ENCODE peak calls at places on chromosome 7, in seven cellular contexts. One of them, this sample, is unnamed.

GRCh38 chr7:156752371-156753297 is 112.1 kb downstream of the RNF32 start:
- DNase-seq in psoas muscle: no peak
- DNase-seq in foreskin fibroblast: no peak
- DNase-seq in tibial nerve: no peak
- DNase-seq in activated CD8-positive, alpha-beta T cell treated with anti-CD3 and anti-CD28 coated beads, Interleukin-2, amount 10 ng/mL, durations not matched to agents 7 days and 5 days: no peak
- DNase-seq in Right ventricle myocardium inferior: no peak
- DNase-seq in NCI-H510A treated with DMSO at 0.1 percent for 48 hours: no peak
- DNase-seq in this sample: no peak

GRCh38 chr7:22343071-22343470 is 13.9 kb downstream of the RAPGEF5 start:
- DNase-seq in Right ventricle myocardium inferior: no peak
- DNase-seq in psoas muscle: no peak
- DNase-seq in NCI-H510A treated with DMSO at 0.1 percent for 48 hours: no peak
- DNase-seq in foreskin fibroblast: no peak
- DNase-seq in tibial nerve: no peak
- DNase-seq in activated CD8-positive, alpha-beta T cell treated with anti-CD3 and anti-CD28 coated beads, Interleukin-2, amount 10 ng/mL, durations not matched to agents 7 days and 5 days: no peak
- DNase-seq in this sample: no peak

GRCh38 chr7:51929818-51930217 is 613.2 kb upstream of the COBL start:
- DNase-seq in activated CD8-positive, alpha-beta T cell treated with anti-CD3 and anti-CD28 coated beads, Interleukin-2, amount 10 ng/mL, durations not matched to agents 7 days and 5 days: no peak
- DNase-seq in foreskin fibroblast: no peak
- DNase-seq in Right ventricle myocardium inferior: no peak
- DNase-seq in NCI-H510A treated with DMSO at 0.1 percent for 48 hours: no peak
- DNase-seq in tibial nerve: no peak
- DNase-seq in psoas muscle: no peak
- DNase-seq in this sample: no peak

GRCh38 chr7:128931186-128931798 is 6.4 kb upstream of the IRF5 start:
- DNase-seq in activated CD8-positive, alpha-beta T cell treated with anti-CD3 and anti-CD28 coated beads, Interleukin-2, amount 10 ng/mL, durations not matched to agents 7 days and 5 days: no peak
- DNase-seq in tibial nerve: no peak
- DNase-seq in Right ventricle myocardium inferior: peak; percentile 34
- DNase-seq in psoas muscle: no peak
- DNase-seq in NCI-H510A treated with DMSO at 0.1 percent for 48 hours: no peak
- DNase-seq in foreskin fibroblast: no peak
- DNase-seq in this sample: no peak

GRCh38 chr7:29287366-29287765 is 92.8 kb downstream of the CHN2 start:
- DNase-seq in foreskin fibroblast: peak; percentile 51
- DNase-seq in NCI-H510A treated with DMSO at 0.1 percent for 48 hours: no peak
- DNase-seq in Right ventricle myocardium inferior: no peak
- DNase-seq in psoas muscle: no peak
- DNase-seq in activated CD8-positive, alpha-beta T cell treated with anti-CD3 and anti-CD28 coated beads, Interleukin-2, amount 10 ng/mL, durations not matched to agents 7 days and 5 days: no peak
- DNase-seq in tibial nerve: no peak
- DNase-seq in this sample: no peak

GRCh38 chr7:102012941-102013461 is 195.6 kb downstream of the CUX1 start:
- DNase-seq in foreskin fibroblast: peak; percentile 10
- DNase-seq in psoas muscle: no peak
- DNase-seq in Right ventricle myocardium inferior: no peak
- DNase-seq in activated CD8-positive, alpha-beta T cell treated with anti-CD3 and anti-CD28 coated beads, Interleukin-2, amount 10 ng/mL, durations not matched to agents 7 days and 5 days: no peak
- DNase-seq in NCI-H510A treated with DMSO at 0.1 percent for 48 hours: no peak
- DNase-seq in tibial nerve: no peak
- DNase-seq in this sample: no peak

GRCh38 chr7:48786951-48787350 is 137.4 kb upstream of the CDC14C start:
- DNase-seq in psoas muscle: no peak
- DNase-seq in NCI-H510A treated with DMSO at 0.1 percent for 48 hours: no peak
- DNase-seq in activated CD8-positive, alpha-beta T cell treated with anti-CD3 and anti-CD28 coated beads, Interleukin-2, amount 10 ng/mL, durations not matched to agents 7 days and 5 days: no peak
- DNase-seq in tibial nerve: no peak
- DNase-seq in Right ventricle myocardium inferior: no peak
- DNase-seq in foreskin fibroblast: no peak
- DNase-seq in this sample: no peak

GRCh38 chr7:1226155-1226901 is 6.3 kb upstream of the UNCX start:
- DNase-seq in tibial nerve: no peak
- DNase-seq in NCI-H510A treated with DMSO at 0.1 percent for 48 hours: no peak
- DNase-seq in psoas muscle: no peak
- DNase-seq in foreskin fibroblast: no peak
- DNase-seq in activated CD8-positive, alpha-beta T cell treated with anti-CD3 and anti-CD28 coated beads, Interleukin-2, amount 10 ng/mL, durations not matched to agents 7 days and 5 days: no peak
- DNase-seq in Right ventricle myocardium inferior: no peak
- DNase-seq in this sample: no peak

GRCh38 chr7:152464312-152465117 is 28.7 kb upstream of the KMT2C start:
- DNase-seq in tibial nerve: peak; percentile 48
- DNase-seq in NCI-H510A treated with DMSO at 0.1 percent for 48 hours: peak; percentile 23
- DNase-seq in activated CD8-positive, alpha-beta T cell treated with anti-CD3 and anti-CD28 coated beads, Interleukin-2, amount 10 ng/mL, durations not matched to agents 7 days and 5 days: peak; percentile 66
- DNase-seq in foreskin fibroblast: peak; percentile 79
- DNase-seq in psoas muscle: peak; percentile 85
- DNase-seq in Right ventricle myocardium inferior: peak; percentile 90
- DNase-seq in this sample: peak; percentile 94

GRCh38 chr7:156458011-156458410 is 182.6 kb upstream of the RNF32 start:
- DNase-seq in foreskin fibroblast: no peak
- DNase-seq in NCI-H510A treated with DMSO at 0.1 percent for 48 hours: no peak
- DNase-seq in tibial nerve: no peak
- DNase-seq in psoas muscle: no peak
- DNase-seq in Right ventricle myocardium inferior: no peak
- DNase-seq in activated CD8-positive, alpha-beta T cell treated with anti-CD3 and anti-CD28 coated beads, Interleukin-2, amount 10 ng/mL, durations not matched to agents 7 days and 5 days: no peak
- DNase-seq in this sample: no peak

GRCh38 chr7:28362812-28363211 is 49.5 kb upstream of the CREB5 start:
- DNase-seq in psoas muscle: no peak
- DNase-seq in Right ventricle myocardium inferior: no peak
- DNase-seq in activated CD8-positive, alpha-beta T cell treated with anti-CD3 and anti-CD28 coated beads, Interleukin-2, amount 10 ng/mL, durations not matched to agents 7 days and 5 days: no peak
- DNase-seq in foreskin fibroblast: no peak
- DNase-seq in tibial nerve: no peak
- DNase-seq in NCI-H510A treated with DMSO at 0.1 percent for 48 hours: no peak
- DNase-seq in this sample: no peak

GRCh38 chr7:36281945-36282727 is 107.5 kb upstream of the ANLN start:
- DNase-seq in psoas muscle: no peak
- DNase-seq in NCI-H510A treated with DMSO at 0.1 percent for 48 hours: no peak
- DNase-seq in Right ventricle myocardium inferior: no peak
- DNase-seq in tibial nerve: no peak
- DNase-seq in foreskin fibroblast: no peak
- DNase-seq in activated CD8-positive, alpha-beta T cell treated with anti-CD3 and anti-CD28 coated beads, Interleukin-2, amount 10 ng/mL, durations not matched to agents 7 days and 5 days: no peak
- DNase-seq in this sample: no peak

GRCh38 chr7:80098795-80099194 is 35.8 kb upstream of the GNAI1 start:
- DNase-seq in foreskin fibroblast: no peak
- DNase-seq in NCI-H510A treated with DMSO at 0.1 percent for 48 hours: no peak
- DNase-seq in tibial nerve: no peak
- DNase-seq in activated CD8-positive, alpha-beta T cell treated with anti-CD3 and anti-CD28 coated beads, Interleukin-2, amount 10 ng/mL, durations not matched to agents 7 days and 5 days: no peak
- DNase-seq in Right ventricle myocardium inferior: no peak
- DNase-seq in psoas muscle: no peak
- DNase-seq in this sample: no peak

GRCh38 chr7:124775422-124775821 is 9.8 kb upstream of the GPR37 start:
- DNase-seq in psoas muscle: no peak
- DNase-seq in foreskin fibroblast: no peak
- DNase-seq in activated CD8-positive, alpha-beta T cell treated with anti-CD3 and anti-CD28 coated beads, Interleukin-2, amount 10 ng/mL, durations not matched to agents 7 days and 5 days: no peak
- DNase-seq in Right ventricle myocardium inferior: no peak
- DNase-seq in NCI-H510A treated with DMSO at 0.1 percent for 48 hours: no peak
- DNase-seq in tibial nerve: no peak
- DNase-seq in this sample: no peak

GRCh38 chr7:18895456-18895855 is 222.0 kb downstream of the TWIST1 start:
- DNase-seq in NCI-H510A treated with DMSO at 0.1 percent for 48 hours: no peak
- DNase-seq in activated CD8-positive, alpha-beta T cell treated with anti-CD3 and anti-CD28 coated beads, Interleukin-2, amount 10 ng/mL, durations not matched to agents 7 days and 5 days: no peak
- DNase-seq in tibial nerve: no peak
- DNase-seq in Right ventricle myocardium inferior: no peak
- DNase-seq in psoas muscle: no peak
- DNase-seq in foreskin fibroblast: peak; percentile 45
- DNase-seq in this sample: no peak

GRCh38 chr7:90771281-90771680 is 175.2 kb downstream of the CDK14 start:
- DNase-seq in foreskin fibroblast: peak; percentile 62
- DNase-seq in psoas muscle: no peak
- DNase-seq in NCI-H510A treated with DMSO at 0.1 percent for 48 hours: no peak
- DNase-seq in activated CD8-positive, alpha-beta T cell treated with anti-CD3 and anti-CD28 coated beads, Interleukin-2, amount 10 ng/mL, durations not matched to agents 7 days and 5 days: no peak
- DNase-seq in tibial nerve: no peak
- DNase-seq in Right ventricle myocardium inferior: no peak
- DNase-seq in this sample: no peak

GRCh38 chr7:148698397-148699023 is at the start of gene CUL1:
- DNase-seq in psoas muscle: peak; percentile 90
- DNase-seq in foreskin fibroblast: peak; percentile 76
- DNase-seq in NCI-H510A treated with DMSO at 0.1 percent for 48 hours: peak; percentile 19
- DNase-seq in activated CD8-positive, alpha-beta T cell treated with anti-CD3 and anti-CD28 coated beads, Interleukin-2, amount 10 ng/mL, durations not matched to agents 7 days and 5 days: peak; percentile 85
- DNase-seq in Right ventricle myocardium inferior: peak; percentile 94
- DNase-seq in tibial nerve: peak; percentile 67
- DNase-seq in this sample: peak; percentile 96

GRCh38 chr7:81195033-81195432 is 276.2 kb upstream of the SEMA3C start:
- DNase-seq in Right ventricle myocardium inferior: no peak
- DNase-seq in psoas muscle: no peak
- DNase-seq in NCI-H510A treated with DMSO at 0.1 percent for 48 hours: no peak
- DNase-seq in tibial nerve: no peak
- DNase-seq in foreskin fibroblast: peak; percentile 27
- DNase-seq in activated CD8-positive, alpha-beta T cell treated with anti-CD3 and anti-CD28 coated beads, Interleukin-2, amount 10 ng/mL, durations not matched to agents 7 days and 5 days: no peak
- DNase-seq in this sample: no peak

GRCh38 chr7:27774717-27775328 is 34.9 kb downstream of the TAX1BP1 start:
- DNase-seq in foreskin fibroblast: peak; percentile 31
- DNase-seq in tibial nerve: no peak
- DNase-seq in psoas muscle: no peak
- DNase-seq in Right ventricle myocardium inferior: no peak
- DNase-seq in NCI-H510A treated with DMSO at 0.1 percent for 48 hours: no peak
- DNase-seq in activated CD8-positive, alpha-beta T cell treated with anti-CD3 and anti-CD28 coated beads, Interleukin-2, amount 10 ng/mL, durations not matched to agents 7 days and 5 days: no peak
- DNase-seq in this sample: no peak

GRCh38 chr7:120725376-120726039 is 132.4 kb downstream of the TSPAN12 start:
- DNase-seq in foreskin fibroblast: no peak
- DNase-seq in tibial nerve: no peak
- DNase-seq in NCI-H510A treated with DMSO at 0.1 percent for 48 hours: peak; percentile 10
- DNase-seq in psoas muscle: no peak
- DNase-seq in activated CD8-positive, alpha-beta T cell treated with anti-CD3 and anti-CD28 coated beads, Interleukin-2, amount 10 ng/mL, durations not matched to agents 7 days and 5 days: no peak
- DNase-seq in Right ventricle myocardium inferior: no peak
- DNase-seq in this sample: no peak

GRCh38 chr7:114370177-114370576 is 44.4 kb upstream of the FOXP2 start:
- DNase-seq in psoas muscle: no peak
- DNase-seq in foreskin fibroblast: no peak
- DNase-seq in NCI-H510A treated with DMSO at 0.1 percent for 48 hours: no peak
- DNase-seq in Right ventricle myocardium inferior: no peak
- DNase-seq in activated CD8-positive, alpha-beta T cell treated with anti-CD3 and anti-CD28 coated beads, Interleukin-2, amount 10 ng/mL, durations not matched to agents 7 days and 5 days: no peak
- DNase-seq in tibial nerve: no peak
- DNase-seq in this sample: no peak

GRCh38 chr7:100678291-100678984 is 4.9 kb downstream of the GNB2 start:
- DNase-seq in Right ventricle myocardium inferior: no peak
- DNase-seq in psoas muscle: no peak
- DNase-seq in activated CD8-positive, alpha-beta T cell treated with anti-CD3 and anti-CD28 coated beads, Interleukin-2, amount 10 ng/mL, durations not matched to agents 7 days and 5 days: no peak
- DNase-seq in NCI-H510A treated with DMSO at 0.1 percent for 48 hours: no peak
- DNase-seq in tibial nerve: no peak
- DNase-seq in foreskin fibroblast: no peak
- DNase-seq in this sample: peak; percentile 79